ENCODE peak calls at places on chromosomes 16 and 17, in eight cellular contexts. P, C, Q, W, G, D, U and J are unnamed samples.

GRCh38 chr17:80989586-80989913 is 2.1 kb upstream of the CHMP6 start:
- ATAC-seq in P (no peak), C (no peak), Q (peak; percentile 12), W (no peak), G (no peak), D (no peak), U (peak; percentile 13), J (no peak)

GRCh38 chr17:49067163-49067562 is 65.4 kb upstream of the B4GALNT2 start:
- ATAC-seq in P (peak; percentile 84), C (no peak), Q (no peak), W (no peak), G (no peak), D (no peak), U (peak; percentile 12), J (no peak)

GRCh38 chr17:65472602-65473001 is 88.8 kb downstream of the AXIN2 start:
- ATAC-seq in P (no peak), C (no peak), Q (no peak), W (no peak), G (peak; percentile 67), D (no peak), U (no peak), J (peak; percentile 94)

GRCh38 chr17:76744747-76745146 is 6.8 kb downstream of the MFSD11 start:
- ATAC-seq in P (no peak), C (peak; percentile 71), Q (no peak), W (no peak), G (no peak), D (no peak), U (no peak), J (no peak)

GRCh38 chr16:23302045-23302956 is at the start of gene SCNN1B:
- ATAC-seq in P (peak; percentile 85), C (peak; percentile 82), Q (peak; percentile 77), W (no peak), G (peak; percentile 62), D (peak; percentile 69), U (peak; percentile 19), J (no peak)

GRCh38 chr16:5016967-5017677 is 16.6 kb downstream of the NAGPA start:
- ATAC-seq in P (no peak), C (no peak), Q (no peak), W (no peak), G (no peak), D (no peak), U (no peak), J (no peak)

GRCh38 chr17:38942641-38943040 is 17.2 kb downstream of the LASP1NB start:
- ATAC-seq in P (no peak), C (peak; percentile 88), Q (no peak), W (no peak), G (no peak), D (no peak), U (no peak), J (no peak)

GRCh38 chr16:79272141-79272577 is 328.4 kb downstream of the MAF start:
- ATAC-seq in P (no peak), C (peak; percentile 19), Q (no peak), W (peak; percentile 63), G (no peak), D (no peak), U (no peak), J (no peak)

GRCh38 chr16:56246051-56246817 is 54.9 kb downstream of the GNAO1 start:
- ATAC-seq in P (peak; percentile 98), C (peak; percentile 45), Q (peak; percentile 95), W (peak; percentile 86), G (no peak), D (peak; percentile 47), U (peak; percentile 84), J (no peak)

GRCh38 chr17:2238432-2239169 is 65.0 kb downstream of the SMG6 start:
- ATAC-seq in P (no peak), C (peak; percentile 88), Q (no peak), W (no peak), G (no peak), D (no peak), U (no peak), J (peak; percentile 44)

GRCh38 chr17:51057534-51057933 is 63.1 kb downstream of the SPAG9 start:
- ATAC-seq in P (no peak), C (no peak), Q (no peak), W (no peak), G (no peak), D (no peak), U (no peak), J (no peak)

GRCh38 chr17:37787055-37787720 is 42.3 kb upstream of the HNF1B start:
- ATAC-seq in P (no peak), C (no peak), Q (no peak), W (no peak), G (no peak), D (peak; percentile 38), U (peak; percentile 99), J (no peak)

GRCh38 chr17:31390748-31391495 is 553 bp upstream of the RAB11FIP4 start:
- ATAC-seq in P (peak; percentile 19), C (peak; percentile 10), Q (no peak), W (no peak), G (peak; percentile 18), D (no peak), U (no peak), J (no peak)

GRCh38 chr16:25014500-25015147 is 545 bp downstream of the ARHGAP17 start:
- ATAC-seq in P (peak; percentile 65), C (peak; percentile 9), Q (peak; percentile 58), W (peak; percentile 71), G (peak; percentile 44), D (peak; percentile 64), U (peak; percentile 55), J (peak; percentile 50)

GRCh38 chr16:7615565-7615964 is 282.9 kb downstream of the RBFOX1 start:
- ATAC-seq in P (no peak), C (no peak), Q (no peak), W (peak; percentile 72), G (no peak), D (no peak), U (no peak), J (no peak)

GRCh38 chr16:62638324-62638911 is 602.2 kb upstream of the CDH8 start:
- ATAC-seq in P (no peak), C (peak; percentile 51), Q (no peak), W (no peak), G (no peak), D (no peak), U (no peak), J (no peak)

GRCh38 chr17:17203173-17203730 is 2.9 kb downstream of the PLD6 start:
- ATAC-seq in P (no peak), C (no peak), Q (no peak), W (no peak), G (no peak), D (no peak), U (no peak), J (no peak)

GRCh38 chr17:28159924-28160323 is 117.4 kb downstream of the NLK start:
- ATAC-seq in P (no peak), C (no peak), Q (no peak), W (no peak), G (no peak), D (no peak), U (no peak), J (no peak)

GRCh38 chr17:38897671-38898290 is 27.6 kb upstream of the LASP1NB start:
- ATAC-seq in P (no peak), C (no peak), Q (peak; percentile 22), W (no peak), G (no peak), D (no peak), U (peak; percentile 59), J (peak; percentile 29)

GRCh38 chr16:49959552-49960277 is 65.3 kb upstream of the CNEP1R1 start:
- ATAC-seq in P (no peak), C (no peak), Q (no peak), W (no peak), G (peak; percentile 31), D (no peak), U (no peak), J (no peak)

GRCh38 chr17:82418001-82418986 is at the start of the genes HEXD and OGFOD3:
- ATAC-seq in P (peak; percentile 70), C (peak; percentile 86), Q (peak; percentile 94), W (peak; percentile 85), G (peak; percentile 97), D (peak; percentile 87), U (peak; percentile 80), J (peak; percentile 97)
- TF ChIP-seq POLR2AphosphoS5 in P (peak; percentile 89), C (peak; percentile 58), Q (peak; percentile 96), W (peak; percentile 66), G (peak; percentile 38), D (peak; percentile 73), U (peak; percentile 71), J (peak; percentile 28)

GRCh38 chr17:14882131-14882530 is 383.0 kb downstream of the PMP22 start:
- ATAC-seq in P (no peak), C (no peak), Q (no peak), W (no peak), G (no peak), D (no peak), U (no peak), J (no peak)

GRCh38 chr17:14886200-14886739 is 378.9 kb downstream of the PMP22 start:
- ATAC-seq in P (peak; percentile 79), C (no peak), Q (no peak), W (peak; percentile 53), G (no peak), D (peak; percentile 62), U (no peak), J (no peak)
- TF ChIP-seq CTCF in P (peak; percentile 73), C (no peak), Q (peak; percentile 30), W (peak; percentile 37), G (no peak), D (peak; percentile 50), U (peak; percentile 43), J (no peak)

GRCh38 chr16:27198451-27199234 is 4.7 kb upstream of the KDM8 start:
- ATAC-seq in P (no peak), C (no peak), Q (no peak), W (peak; percentile 79), G (no peak), D (no peak), U (no peak), J (no peak)

GRCh38 chr16:27195941-27196595 is 7.3 kb upstream of the KDM8 start:
- ATAC-seq in P (no peak), C (no peak), Q (no peak), W (no peak), G (no peak), D (no peak), U (no peak), J (no peak)

GRCh38 chr16:27197004-27197403 is 6.3 kb upstream of the KDM8 start:
- ATAC-seq in P (no peak), C (no peak), Q (no peak), W (no peak), G (no peak), D (no peak), U (no peak), J (no peak)

GRCh38 chr16:27199747-27200146 is 3.6 kb upstream of the KDM8 start:
- ATAC-seq in P (no peak), C (peak; percentile 54), Q (no peak), W (no peak), G (no peak), D (no peak), U (no peak), J (no peak)

GRCh38 chr16:27199235-27199586 is 4.1 kb upstream of the KDM8 start:
- ATAC-seq in P (no peak), C (no peak), Q (no peak), W (no peak), G (no peak), D (no peak), U (no peak), J (no peak)
- H3K27ac ChIP-seq in P (no peak overlapping the region), C (peak overlapping the region; percentile 24), Q (no peak overlapping the region), W (peak overlapping the region; percentile 90), G (no peak overlapping the region), D (no peak overlapping the region), U (no peak overlapping the region), J (no peak overlapping the region)

DNA sequence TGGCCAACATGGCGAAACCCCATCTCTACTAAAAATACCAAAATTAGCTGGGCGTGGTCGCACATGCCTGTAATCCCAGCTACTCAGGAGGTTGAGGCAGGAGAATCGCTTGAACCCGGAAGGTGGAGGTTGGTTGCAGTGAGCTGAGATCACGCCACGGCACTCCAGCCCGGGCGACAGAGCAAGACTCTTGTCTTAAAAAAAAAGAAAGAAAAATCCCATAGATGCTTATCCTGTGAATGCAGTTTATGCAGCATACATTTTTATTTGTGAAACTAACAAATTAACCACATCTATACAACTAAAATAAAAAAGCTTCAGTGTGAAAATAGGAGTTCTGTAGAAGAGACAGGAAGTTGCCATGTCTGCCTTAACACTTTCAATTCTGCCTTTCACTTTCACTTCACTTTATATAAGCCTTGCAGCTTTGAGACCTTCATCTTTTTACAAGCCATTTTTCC is 7.1 kb downstream of the IGSF6 start:
- ATAC-seq in P (no peak), C (peak; percentile 63), Q (peak; percentile 47), W (no peak), G (peak; percentile 71), D (no peak), U (no peak), J (no peak)
- TF ChIP-seq POLR2AphosphoS5 in P (no peak), C (no peak), Q (no peak), W (no peak), G (no peak), D (no peak), U (no peak), J (no peak)